ENCODE peak calls at places on chromosomes 6 and 20, in five cellular contexts. C is left lung, O is adrenal gland, M is pancreas, N is PC-3. L is an unnamed sample.

GRCh38 chr6:136149311-136149710 is 100.8 kb downstream of the MTFR2 start:
- DNase-seq in C (no peak), O (no peak), M (no peak), N (no peak), L (no peak)

GRCh38 chr6:158703840-158704822 is 54.3 kb downstream of the SYTL3 start:
- DNase-seq in C (peak; percentile 86), O (peak; percentile 89), M (peak; percentile 93), N (peak; percentile 68), L (peak; percentile 73)

GRCh38 chr20:12593342-12593741 is 415.4 kb upstream of the SPTLC3 start:
- DNase-seq in C (no peak), O (no peak), M (no peak), N (no peak), L (no peak)

GRCh38 chr6:31829633-31830492 is 2.3 kb downstream of the HSPA1B start:
- DNase-seq in C (peak; percentile 44), O (peak; percentile 70), M (no peak), N (peak; percentile 65), L (no peak)

GRCh38 chr6:147837540-147837939 is 329.1 kb downstream of the SAMD5 start:
- DNase-seq in C (no peak), O (no peak), M (no peak), N (no peak), L (no peak)

GRCh38 chr20:61683721-61684120 is 382.0 kb downstream of the TAF4 start:
- DNase-seq in C (no peak), O (no peak), M (no peak), N (no peak), L (no peak)

GRCh38 chr20:37336369-37337207 is 9.4 kb upstream of the SRC start:
- DNase-seq in C (peak; percentile 80), O (peak; percentile 88), M (no peak), N (no peak), L (peak; percentile 43)

GRCh38 chr20:48669946-48670630 is 157.7 kb downstream of the PREX1 start:
- DNase-seq in C (no peak), O (no peak), M (no peak), N (no peak), L (no peak)

GRCh38 chr20:63767886-63768285 is 28.3 kb downstream of the SLC2A4RG start:
- DNase-seq in C (no peak), O (no peak), M (no peak), N (no peak), L (no peak)

GRCh38 chr6:126210398-126211075 is 129.4 kb upstream of the CENPW start:
- DNase-seq in C (no peak), O (no peak), M (no peak), N (no peak), L (no peak)

GRCh38 chr6:99241905-99242534 is 107.5 kb downstream of the FAXC start:
- DNase-seq in C (no peak), O (no peak), M (no peak), N (peak; percentile 55), L (no peak)

GRCh38 chr20:47136782-47137181 is 219.7 kb downstream of the ZMYND8 start:
- DNase-seq in C (no peak), O (no peak), M (no peak), N (no peak), L (no peak)

GRCh38 chr6:108564178-108564577 is 3.5 kb downstream of the FOXO3 start:
- DNase-seq in C (no peak), O (no peak), M (no peak), N (peak; percentile 92), L (peak; percentile 28)

GRCh38 chr6:108565091-108565766 is 4.5 kb downstream of the FOXO3 start:
- DNase-seq in C (no peak), O (no peak), M (no peak), N (peak; percentile 64), L (no peak)

GRCh38 chr6:108565893-108566292 is 5.2 kb downstream of the FOXO3 start:
- DNase-seq in C (no peak), O (peak; percentile 86), M (no peak), N (peak; percentile 45), L (peak; percentile 75)

GRCh38 chr6:108568101-108568500 is 7.4 kb downstream of the FOXO3 start:
- DNase-seq in C (no peak), O (no peak), M (no peak), N (no peak), L (no peak)

GRCh38 chr6:108566406-108566805 is 5.7 kb downstream of the FOXO3 start:
- DNase-seq in C (no peak), O (no peak), M (no peak), N (no peak), L (no peak)
- H3K4me3 ChIP-seq in C (no peak overlapping the region), O (no peak overlapping the region), M (no peak overlapping the region), N (peak overlapping the region; percentile 95), L (no peak overlapping the region)

GRCh38 chr20:2468581-2469407 is 1.8 kb downstream of the SNRPB start:
- DNase-seq in C (no peak), O (no peak), M (no peak), N (no peak), L (no peak)
- H3K36me3 ChIP-seq in C (peaks cover 6% of the 10 kb centered on the region), O (peaks cover 38% of the 10 kb centered on the region), M (peaks cover 35% of the 10 kb centered on the region), N (peaks cover 57% of the 10 kb centered on the region), L (peaks cover 62% of the 10 kb centered on the region)

DNA sequence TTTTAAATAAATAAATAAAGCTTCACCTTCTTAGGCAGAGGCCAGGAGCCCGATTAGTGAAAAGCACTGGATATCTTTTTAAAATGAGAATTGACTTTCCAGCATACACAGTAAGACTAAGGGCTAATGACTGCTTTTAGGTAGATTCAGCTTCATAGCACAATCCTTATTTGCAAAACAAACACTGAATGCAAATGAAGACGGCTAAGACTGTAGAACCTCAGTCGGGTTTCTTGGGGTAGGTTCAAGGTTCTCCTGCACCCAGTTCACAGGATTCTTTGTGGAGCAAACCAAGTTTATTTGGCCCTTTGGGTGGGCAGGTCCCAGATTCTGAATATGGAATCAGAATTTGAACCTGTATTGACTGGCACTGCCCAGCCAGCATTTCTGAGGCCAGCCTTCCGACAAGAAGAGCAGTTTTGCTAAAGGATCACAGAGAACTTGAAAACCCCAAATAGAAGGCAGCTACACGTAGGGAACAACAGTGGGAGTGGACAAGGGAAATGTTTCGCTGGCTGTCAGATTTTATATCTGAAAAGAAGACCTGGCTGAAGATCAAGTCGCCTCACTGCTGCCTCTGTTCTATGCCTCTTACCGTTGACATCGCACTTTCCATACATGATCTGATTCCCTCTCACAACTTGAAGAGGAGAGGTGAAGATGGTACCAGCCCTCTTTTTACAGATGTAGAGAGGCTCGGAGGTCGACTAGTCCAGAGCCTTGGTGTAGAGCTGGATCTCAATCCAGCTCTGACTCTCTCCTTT is 8.2 kb downstream of the TRERF1 start:
- DNase-seq in C (no peak), O (peak; percentile 46), M (no peak), N (no peak), L (no peak)
- H3K4me3 ChIP-seq in C (no peak overlapping the region), O (no peak overlapping the region), M (no peak overlapping the region), N (no peak overlapping the region), L (no peak overlapping the region)

DNA sequence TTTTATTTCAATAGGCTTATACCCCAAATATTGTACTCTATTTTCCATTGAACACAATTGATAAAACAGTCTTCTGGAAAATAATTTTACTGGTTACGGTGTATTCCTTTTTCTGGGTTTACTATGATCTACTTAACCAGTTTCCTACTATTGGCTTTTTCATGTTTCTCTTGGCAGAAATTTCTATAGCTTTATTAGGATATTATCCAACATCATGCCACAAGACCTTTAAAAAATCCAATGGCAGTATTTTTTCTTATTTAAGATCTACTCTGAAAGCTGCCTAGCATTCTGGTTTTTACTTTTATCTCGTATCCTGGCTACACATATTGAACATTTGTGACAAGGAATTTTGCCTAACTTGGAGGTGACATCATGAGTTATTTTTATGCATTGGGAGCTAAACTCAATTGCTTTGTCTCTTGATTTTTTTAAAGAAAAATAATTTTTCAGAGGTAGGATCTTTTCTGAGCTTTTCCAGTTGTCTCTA is 45.5 kb downstream of the SLC9A8 start:
- DNase-seq in C (no peak), O (no peak), M (no peak), N (no peak), L (no peak)
- H3K36me3 ChIP-seq in C (no peaks in the 10 kb centered on the region), O (peaks cover 18% of the 10 kb centered on the region), M (no peaks in the 10 kb centered on the region), N (no peaks in the 10 kb centered on the region), L (peaks cover 30% of the 10 kb centered on the region)

GRCh38 chr6:28635547-28636158 is 110.0 kb downstream of the GPX5 start:
- DNase-seq in C (no peak), O (no peak), M (no peak), N (no peak), L (no peak)
- H3K4me3 ChIP-seq in C (no peak overlapping the region), O (no peak overlapping the region), M (peak overlapping the region; percentile 28), N (peak overlapping the region; percentile 78), L (peak overlapping the region; percentile 42)

GRCh38 chr6:43189905-43190304 is 7.9 kb downstream of the CUL9 start:
- DNase-seq in C (no peak), O (peak; percentile 4), M (no peak), N (no peak), L (no peak)

GRCh38 chr6:43196337-43196736 is 14.3 kb downstream of the CUL9 start:
- DNase-seq in C (no peak), O (no peak), M (no peak), N (no peak), L (no peak)

GRCh38 chr6:43192911-43193310 is 10.9 kb downstream of the CUL9 start:
- DNase-seq in C (no peak), O (peak; percentile 44), M (no peak), N (no peak), L (no peak)

GRCh38 chr6:43188426-43188825 is 6.4 kb downstream of the CUL9 start:
- DNase-seq in C (no peak), O (peak; percentile 43), M (no peak), N (no peak), L (no peak)

GRCh38 chr6:43193929-43194328 is 11.9 kb downstream of the CUL9 start:
- DNase-seq in C (no peak), O (peak; percentile 52), M (no peak), N (no peak), L (no peak)
- H3K36me3 ChIP-seq in C (no peaks in the 10 kb centered on the region), O (peaks cover 54% of the 10 kb centered on the region), M (peaks cover 19% of the 10 kb centered on the region), N (peaks cover 3% of the 10 kb centered on the region), L (no peaks in the 10 kb centered on the region)

DNA sequence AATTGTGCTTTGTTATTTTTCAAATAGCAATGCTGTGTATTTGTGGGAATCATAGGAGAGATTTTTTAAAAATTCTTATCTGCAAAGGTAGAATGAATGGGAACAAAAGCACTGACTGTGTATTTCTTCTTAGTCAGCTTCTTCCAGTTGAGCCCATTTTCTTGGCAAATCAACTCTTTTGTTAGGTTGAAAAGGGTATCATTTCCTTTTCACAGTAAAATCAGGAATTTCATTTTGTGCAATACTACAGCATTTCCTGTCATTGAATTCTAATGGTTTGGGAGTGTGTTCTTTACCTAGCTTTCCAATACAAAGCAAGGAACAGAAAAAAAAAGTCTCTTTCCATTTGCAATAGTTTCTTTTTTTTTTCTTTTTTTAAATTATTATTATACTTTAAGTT is 19.0 kb upstream of the EXOC2 start:
- DNase-seq in C (no peak), O (no peak), M (no peak), N (no peak), L (no peak)
- H3K4me3 ChIP-seq in C (no peak overlapping the region), O (no peak overlapping the region), M (no peak overlapping the region), N (peak overlapping the region; percentile 79), L (no peak overlapping the region)

GRCh38 chr20:17959257-17959627 is 9.4 kb downstream of the SNX5 start:
- DNase-seq in C (no peak), O (no peak), M (no peak), N (no peak), L (no peak)
- H3K36me3 ChIP-seq in C (no peaks in the 10 kb centered on the region), O (peaks cover 20% of the 10 kb centered on the region), M (peaks cover 12% of the 10 kb centered on the region), N (peaks cover 61% of the 10 kb centered on the region), L (peaks cover 41% of the 10 kb centered on the region)

GRCh38 chr6:111449129-111449528 is 33.9 kb downstream of the REV3L start:
- DNase-seq in C (no peak), O (no peak), M (no peak), N (no peak), L (no peak)
- H3K4me3 ChIP-seq in C (no peak overlapping the region), O (no peak overlapping the region), M (no peak overlapping the region), N (no peak overlapping the region), L (no peak overlapping the region)